ENCODE peak calls at places on chromosome 6, in five cellular contexts. K is spleen; S is Daoy; Q is stimulated activated CD8-positive, alpha-beta memory T cell treated with anti-CD3 and anti-CD28 coated beads, Interleukin-4, amount 100 ng/mL, for 24 hours; I is DMS79. Z is an unnamed sample.

GRCh38 chr6:72371473-72371872 is 250.4 kb upstream of the KCNQ5 start:
- DNase-seq in K (no peak), S (no peak), Q (no peak), I (no peak), Z (no peak)

GRCh38 chr6:30703011-30703410 is 12.2 kb upstream of the NRM start:
- DNase-seq in K (peak; percentile 55), S (no peak), Q (no peak), I (no peak), Z (no peak)

GRCh38 chr6:4677751-4678065 is 98.5 kb upstream of the CDYL start:
- DNase-seq in K (no peak), S (no peak), Q (no peak), I (no peak), Z (no peak)

GRCh38 chr6:116096979-116097816 is 3.5 kb upstream of the NT5DC1 start:
- DNase-seq in K (no peak), S (no peak), Q (no peak), I (no peak), Z (no peak)

GRCh38 chr6:13470240-13471140 is 16.9 kb downstream of the GFOD1 start:
- DNase-seq in K (no peak), S (no peak), Q (no peak), I (no peak), Z (no peak)

GRCh38 chr6:163338671-163339405 is 75.7 kb upstream of the QKI start:
- DNase-seq in K (no peak), S (peak; percentile 84), Q (no peak), I (no peak), Z (no peak)

GRCh38 chr6:139577124-139577800 is 202.8 kb upstream of the CITED2 start:
- DNase-seq in K (no peak), S (no peak), Q (no peak), I (peak; percentile 65), Z (no peak)

GRCh38 chr6:1129141-1129540 is 182.8 kb upstream of the FOXQ1 start:
- DNase-seq in K (no peak), S (no peak), Q (no peak), I (no peak), Z (no peak)

GRCh38 chr6:56729719-56730118 is 87.0 kb upstream of the DST start:
- DNase-seq in K (no peak), S (peak; percentile 78), Q (no peak), I (no peak), Z (no peak)

GRCh38 chr6:15897063-15897934 is 231.6 kb upstream of the MYLIP start:
- DNase-seq in K (no peak), S (peak; percentile 63), Q (no peak), I (no peak), Z (no peak)

GRCh38 chr6:152124432-152125074 is 317.1 kb downstream of the ESR1 start:
- DNase-seq in K (no peak), S (peak; percentile 23), Q (no peak), I (no peak), Z (peak; percentile 1)

GRCh38 chr6:35082733-35083403 is 58.3 kb downstream of the TCP11 start:
- DNase-seq in K (peak; percentile 61), S (no peak), Q (no peak), I (no peak), Z (no peak)

GRCh38 chr6:8940356-8940755 is 505.0 kb upstream of the SLC35B3 start:
- DNase-seq in K (no peak), S (peak; percentile 51), Q (no peak), I (no peak), Z (no peak)

GRCh38 chr6:169162968-169163903 is 90.4 kb downstream of the THBS2 start:
- DNase-seq in K (no peak), S (peak; percentile 93), Q (no peak), I (no peak), Z (no peak)

GRCh38 chr6:88480822-88481221 is 314.7 kb upstream of the CNR1 start:
- DNase-seq in K (no peak), S (no peak), Q (no peak), I (no peak), Z (no peak)

GRCh38 chr6:57259064-57259463 is 37.0 kb upstream of the RAB23 start:
- DNase-seq in K (no peak), S (no peak), Q (no peak), I (no peak), Z (no peak)

GRCh38 chr6:42978487-42978792 is 541 bp downstream of the PEX6 start:
- DNase-seq in K (peak; percentile 90), S (peak; percentile 39), Q (no peak), I (no peak), Z (no peak)

GRCh38 chr6:5752282-5752681 is 254.4 kb downstream of the NRN1 start:
- DNase-seq in K (no peak), S (peak; percentile 89), Q (no peak), I (no peak), Z (no peak)

GRCh38 chr6:36054965-36055364 is 27.4 kb downstream of the MAPK14 start:
- DNase-seq in K (no peak), S (no peak), Q (no peak), I (no peak), Z (no peak)

GRCh38 chr6:119436583-119436982 is 87.0 kb upstream of the MAN1A1 start:
- DNase-seq in K (no peak), S (no peak), Q (no peak), I (no peak), Z (no peak)

GRCh38 chr6:17226269-17226668 is 54.9 kb upstream of the RBM24 start:
- DNase-seq in K (no peak), S (no peak), Q (no peak), I (no peak), Z (no peak)

GRCh38 chr6:87925373-87926060 is 122.1 kb upstream of the SPACA1 start:
- DNase-seq in K (peak; percentile 83), S (no peak), Q (no peak), I (no peak), Z (no peak)

GRCh38 chr6:107235521-107235920 is 120.2 kb upstream of the BEND3 start:
- DNase-seq in K (no peak), S (no peak), Q (no peak), I (no peak), Z (no peak)

GRCh38 chr6:45478235-45478634 is 100.5 kb upstream of the SUPT3H start:
- DNase-seq in K (no peak), S (peak; percentile 48), Q (no peak), I (no peak), Z (no peak)

GRCh38 chr6:132135409-132135808 is 184.2 kb upstream of the CCN2 start:
- DNase-seq in K (no peak), S (no peak), Q (no peak), I (no peak), Z (no peak)

GRCh38 chr6:79494841-79495240 is 42.4 kb downstream of the LCA5 start:
- DNase-seq in K (peak; percentile 51), S (no peak), Q (no peak), I (no peak), Z (no peak)

Z was measured in NCI-H187.